ENCODE peak calls at places on chromosomes 5 and 9, in eight cellular contexts. M, H, F, A, E, G, B and I are unnamed samples.

GRCh38 chr5:9652295-9652694 is 22.1 kb upstream of the TAS2R1 start:
- DNase-seq in F (no peak), A (no peak), E (no peak), B (no peak), G (no peak), H (no peak), M (no peak), I (no peak)

GRCh38 chr5:128925973-128926372 is 39.3 kb upstream of the SLC27A6 start:
- DNase-seq in M (no peak), A (no peak), H (no peak), G (no peak), B (no peak), F (no peak), E (no peak), I (no peak)

GRCh38 chr9:100430286-100430940 is 3.5 kb downstream of the MSANTD3 start:
- DNase-seq in A (no peak), F (no peak), B (peak), H (no peak), G (no peak), E (peak), M (no peak), I (no peak)

GRCh38 chr5:17713301-17713700 is 79.0 kb downstream of the TAF11L14 start:
- DNase-seq in H (no peak), A (peak), M (no peak), E (no peak), B (no peak), F (peak), G (no peak), I (no peak)

GRCh38 chr5:118919016-118919415 is 69.3 kb downstream of the DTWD2 start:
- DNase-seq in F (no peak), M (no peak), G (no peak), H (peak), E (no peak), B (peak), A (no peak), I (no peak)

GRCh38 chr9:105445203-105445881 is 2.5 kb upstream of the FSD1L start:
- DNase-seq in F (no peak), M (no peak), B (no peak), G (no peak), H (no peak), E (peak), A (no peak), I (no peak)

GRCh38 chr5:92749943-92750342 is 831.1 kb downstream of the NR2F1-AS1 start:
- DNase-seq in A (no peak), B (no peak), E (peak), H (peak), M (no peak), F (peak), G (peak), I (peak)

GRCh38 chr9:112351184-112351583 is 17.8 kb upstream of the PTBP3 start:
- DNase-seq in G (no peak), H (no peak), A (no peak), M (no peak), B (no peak), F (no peak), E (no peak), I (no peak)

GRCh38 chr5:28896949-28897348 is 1858.6 kb upstream of the CDH9 start:
- DNase-seq in M (no peak), G (no peak), E (no peak), H (peak), A (no peak), F (peak), B (no peak), I (peak)

GRCh38 chr9:28287413-28287812 is 714.1 kb upstream of the C9orf72 start:
- DNase-seq in G (no peak), E (no peak), A (no peak), H (no peak), B (no peak), F (no peak), M (no peak), I (no peak)

GRCh38 chr9:112541690-112542089 is 55.1 kb downstream of the KIAA1958 start:
- DNase-seq in E (peak), F (no peak), A (no peak), M (no peak), B (peak), H (peak), G (peak), I (no peak)

DNA sequence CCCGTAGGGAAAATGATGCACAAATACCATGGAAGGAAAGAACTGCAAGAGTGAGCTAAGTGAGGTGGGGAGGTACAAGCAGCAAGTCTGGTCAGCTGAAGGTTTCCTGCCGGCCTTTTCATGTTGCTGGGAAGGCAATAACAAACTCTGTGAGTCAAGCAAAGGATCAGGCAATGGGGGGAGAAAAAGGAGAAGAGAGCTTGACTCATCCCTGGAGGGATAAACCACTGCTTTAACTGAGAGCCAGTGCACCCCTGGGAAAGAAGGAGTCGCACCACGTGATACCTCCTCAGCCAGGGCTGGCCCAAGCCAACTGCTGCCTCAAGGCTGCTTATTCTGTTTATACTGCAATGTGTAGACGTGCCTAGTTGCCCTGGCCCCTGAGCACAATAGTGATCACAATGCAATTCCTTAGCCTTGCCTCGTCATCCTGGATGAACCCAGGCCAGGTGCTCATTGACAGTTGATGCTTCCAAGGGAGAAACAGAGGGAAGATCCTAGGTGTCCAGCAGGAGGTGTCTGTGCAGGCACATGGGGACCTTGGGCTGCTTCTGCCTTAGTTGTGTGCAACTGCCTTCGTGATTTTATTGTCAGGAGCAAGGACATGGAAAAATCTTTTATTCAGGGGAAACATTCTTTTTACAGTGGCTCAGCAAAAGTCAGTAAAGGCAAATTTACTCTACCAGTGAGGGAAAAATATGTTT is 203.0 kb upstream of the TUT7 start:
- DNase-seq in B (peak), F (no peak), E (peak), M (no peak), A (peak), H (peak), G (peak), I (peak)
- TF ChIP-seq CTCF in B (no peak), F (no peak), E (no peak), M (no peak), A (no peak), H (no peak), G (no peak), I (no peak)

DNA sequence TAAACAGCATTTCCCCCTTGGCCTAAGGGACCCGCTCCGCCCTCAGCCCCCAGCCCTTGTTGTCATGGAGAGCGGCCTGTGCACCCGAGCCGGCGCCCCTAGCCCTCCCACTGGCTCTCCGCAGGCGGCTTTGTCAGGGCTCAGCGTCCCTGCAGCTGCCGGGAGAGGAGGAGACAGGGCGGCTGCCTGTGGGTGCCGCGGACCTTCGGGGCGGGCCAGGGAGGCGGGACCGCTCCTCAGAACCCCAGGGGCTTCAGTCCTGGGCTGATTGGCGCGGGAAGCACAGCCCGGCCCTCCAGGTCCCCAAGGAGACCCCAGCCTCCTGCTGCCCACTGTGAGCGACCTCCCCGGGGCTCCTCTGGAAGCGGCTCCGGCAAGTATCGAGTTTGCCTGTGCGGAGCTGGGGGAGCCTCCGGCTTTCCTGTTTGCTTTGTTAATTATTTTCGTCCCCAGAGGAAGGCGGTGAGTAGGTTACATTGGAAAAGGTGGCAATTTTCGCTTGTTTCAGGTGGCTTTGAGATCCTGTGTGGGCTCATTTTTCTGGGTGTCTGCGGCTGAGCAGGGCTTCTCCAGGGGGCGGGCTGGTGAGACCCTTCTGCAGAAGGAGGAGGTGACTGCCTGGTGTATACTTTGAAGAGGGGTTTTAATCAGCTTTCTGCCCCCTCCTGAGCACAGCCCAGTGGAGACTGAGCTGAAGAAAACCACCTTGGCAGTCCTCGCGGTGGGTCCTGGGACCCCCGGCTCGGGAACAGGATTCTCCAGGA is at the start of gene FGD3:
- DNase-seq in M (no peak), H (no peak), A (peak), B (no peak), F (peak), G (no peak), E (no peak), I (peak)
- H3K4me3 ChIP-seq in M (peak), H (peak), A (peak), B (peak), F (peak), G (peak), E (peak), I (peak)

GRCh38 chr5:7537573-7537972 is 141.6 kb downstream of the ADCY2 start:
- DNase-seq in G (no peak), F (no peak), H (no peak), A (no peak), E (no peak), B (no peak), M (no peak), I (no peak)

GRCh38 chr5:7541898-7542297 is 146.0 kb downstream of the ADCY2 start:
- DNase-seq in B (no peak), A (no peak), F (no peak), H (no peak), G (no peak), E (no peak), M (no peak), I (no peak)

GRCh38 chr5:7540806-7541205 is 144.9 kb downstream of the ADCY2 start:
- DNase-seq in H (no peak), M (peak), B (no peak), E (no peak), F (no peak), G (no peak), A (no peak), I (no peak)

GRCh38 chr5:7534505-7534904 is 138.6 kb downstream of the ADCY2 start:
- DNase-seq in H (no peak), G (no peak), E (no peak), M (no peak), A (no peak), B (no peak), F (no peak), I (no peak)

GRCh38 chr5:7539571-7539970 is 143.6 kb downstream of the ADCY2 start:
- DNase-seq in M (no peak), F (no peak), G (no peak), E (no peak), H (no peak), A (no peak), B (no peak), I (no peak)
- TF ChIP-seq CTCF in M (no peak), F (no peak), G (no peak), E (no peak), H (no peak), A (no peak), B (no peak), I (no peak)

GRCh38 chr5:107500840-107501239 is 169.9 kb downstream of the EFNA5 start:
- DNase-seq in M (no peak), H (no peak), F (no peak), A (no peak), B (no peak), E (no peak), G (no peak), I (no peak)
- H3K4me3 ChIP-seq in M (no peak), H (no peak), F (no peak), A (no peak), B (no peak), E (no peak), G (no peak), I (no peak)